ENCODE peak calls at places on chromosome 17, in four cellular contexts. P is left lung, I is psoas muscle, O is left ventricle myocardium inferior. S is an unnamed sample.

GRCh38 chr17:7095642-7096041 is 15.6 kb upstream of the CLEC10A start:
- DNase-seq in P (no peak), I (no peak), O (no peak), S (no peak)

GRCh38 chr17:33292184-33292980 is 713 bp downstream of the ASIC2 start:
- DNase-seq in P (no peak), I (peak; percentile 18), O (no peak), S (no peak)

GRCh38 chr17:49944451-49944850 is 24.5 kb upstream of the DLX4 start:
- DNase-seq in P (no peak), I (no peak), O (no peak), S (no peak)

GRCh38 chr17:65553646-65554567 is 7.5 kb downstream of the AXIN2 start:
- DNase-seq in P (no peak), I (no peak), O (no peak), S (no peak)

GRCh38 chr17:65519471-65519870 is 42.0 kb downstream of the AXIN2 start:
- DNase-seq in P (no peak), I (no peak), O (no peak), S (no peak)

GRCh38 chr17:74972107-74972972 is at the start of gene HID1:
- DNase-seq in P (peak; percentile 57), I (peak; percentile 61), O (peak; percentile 60), S (no peak)

GRCh38 chr17:66276328-66276937 is 26.0 kb upstream of the PRKCA start:
- DNase-seq in P (no peak), I (no peak), O (no peak), S (no peak)

GRCh38 chr17:62051053-62051452 is 14.0 kb downstream of the MED13 start:
- DNase-seq in P (no peak), I (no peak), O (no peak), S (no peak)

GRCh38 chr17:16040710-16041251 is 41.2 kb downstream of the TTC19 start:
- DNase-seq in P (no peak), I (no peak), O (no peak), S (no peak)

GRCh38 chr17:81416612-81417011 is 21.4 kb downstream of the BAHCC1 start:
- DNase-seq in P (no peak), I (no peak), O (no peak), S (no peak)

GRCh38 chr17:80212962-80213650 is 7.0 kb downstream of the SGSH start:
- DNase-seq in P (peak; percentile 83), I (no peak), O (no peak), S (no peak)

GRCh38 chr17:7910281-7910680 is 5.8 kb downstream of the RNF227 start:
- DNase-seq in P (no peak), I (no peak), O (no peak), S (no peak)

GRCh38 chr17:78132086-78132676 is 1.6 kb downstream of the TMC8 start:
- DNase-seq in P (peak; percentile 78), I (no peak), O (no peak), S (no peak)

GRCh38 chr17:65987988-65988387 is 203.9 kb downstream of the CEP112 start:
- DNase-seq in P (no peak), I (no peak), O (no peak), S (no peak)

GRCh38 chr17:7261377-7262191 is 694 bp downstream of the CLDN7 start:
- DNase-seq in P (no peak), I (no peak), O (no peak), S (no peak)

GRCh38 chr17:77957215-77957868 is 1.2 kb upstream of the TNRC6C start:
- DNase-seq in P (no peak), I (no peak), O (no peak), S (no peak)

GRCh38 chr17:35998018-35998545 is 3.3 kb downstream of the CCL15 start:
- DNase-seq in P (no peak), I (no peak), O (no peak), S (no peak)

GRCh38 chr17:36505171-36505570 is 18.7 kb downstream of the ZNHIT3 start:
- DNase-seq in P (no peak), I (no peak), O (no peak), S (no peak)

GRCh38 chr17:61809816-61810392 is 53.4 kb downstream of the BRIP1 start:
- DNase-seq in P (no peak), I (no peak), O (no peak), S (no peak)

GRCh38 chr17:66548158-66548557 is 245.7 kb downstream of the PRKCA start:
- DNase-seq in P (no peak), I (no peak), O (no peak), S (no peak)

GRCh38 chr17:48469227-48469626 is 39.2 kb upstream of the SKAP1 start:
- DNase-seq in P (no peak), I (no peak), O (no peak), S (no peak)

GRCh38 chr17:48470388-48471034 is 40.5 kb upstream of the SKAP1 start:
- DNase-seq in P (no peak), I (no peak), O (no peak), S (no peak)

GRCh38 chr17:48468299-48468698 is 38.3 kb upstream of the SKAP1 start:
- DNase-seq in P (no peak), I (no peak), O (no peak), S (no peak)

GRCh38 chr17:48471807-48472484 is 41.9 kb upstream of the SKAP1 start:
- DNase-seq in P (no peak), I (no peak), O (no peak), S (no peak)

GRCh38 chr17:48472485-48473281 is 42.7 kb upstream of the SKAP1 start:
- DNase-seq in P (no peak), I (no peak), O (no peak), S (peak; percentile 74)
- H3K27me3 ChIP-seq in P (peaks cover 27% of the 10 kb centered on the region), I (peaks cover 5% of the 10 kb centered on the region), O (peaks cover 99% of the 10 kb centered on the region), S (no peaks in the 10 kb centered on the region)

GRCh38 chr17:76683011-76683755 is 27.6 kb downstream of the MXRA7 start:
- DNase-seq in P (no peak), I (no peak), O (no peak), S (no peak)
- TF ChIP-seq CTCF in P (no peak), I (no peak), O (peak; percentile 16), S (peak; percentile 6)

DNA sequence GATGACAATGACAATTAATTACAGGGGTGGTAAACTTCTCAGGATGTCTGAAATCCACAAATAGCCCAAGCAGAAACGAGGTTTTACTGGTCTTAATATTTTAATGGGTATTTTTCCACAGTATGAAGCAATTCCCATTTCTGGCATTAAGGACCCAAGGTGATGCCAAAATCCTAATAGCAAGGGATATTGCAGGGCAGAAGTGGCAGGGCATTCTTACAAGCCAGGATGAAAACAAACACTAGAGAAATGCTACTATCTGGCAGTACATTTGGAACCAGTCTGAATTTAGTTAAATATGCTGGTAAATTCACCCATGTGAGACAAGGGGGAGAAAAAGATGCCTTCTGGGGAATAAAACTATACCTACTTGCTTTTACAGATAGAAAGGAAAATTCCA is 45.2 kb downstream of the RND2 start:
- DNase-seq in P (no peak), I (no peak), O (no peak), S (no peak)
- H3K36me3 ChIP-seq in P (no peaks in the 10 kb centered on the region), I (no peaks in the 10 kb centered on the region), O (no peaks in the 10 kb centered on the region), S (no peaks in the 10 kb centered on the region)

GRCh38 chr17:42781639-42782401 is 1.4 kb downstream of the WNK4 start:
- DNase-seq in P (no peak), I (no peak), O (no peak), S (no peak)

GRCh38 chr17:42779304-42779941 is 987 bp upstream of the WNK4 start:
- DNase-seq in P (no peak), I (no peak), O (no peak), S (no peak)

GRCh38 chr17:42782402-42783061 is 2.1 kb downstream of the WNK4 start:
- DNase-seq in P (no peak), I (no peak), O (no peak), S (no peak)

GRCh38 chr17:42779942-42780815 is at the start of gene WNK4:
- DNase-seq in P (no peak), I (no peak), O (no peak), S (no peak)

GRCh38 chr17:42780816-42781638 is 617 bp downstream of the WNK4 start:
- DNase-seq in P (no peak), I (no peak), O (no peak), S (no peak)
- H3K27me3 ChIP-seq in P (peaks cover 64% of the 10 kb centered on the region), I (peaks cover 17% of the 10 kb centered on the region), O (peaks cover 66% of the 10 kb centered on the region), S (peaks cover 2% of the 10 kb centered on the region)

DNA sequence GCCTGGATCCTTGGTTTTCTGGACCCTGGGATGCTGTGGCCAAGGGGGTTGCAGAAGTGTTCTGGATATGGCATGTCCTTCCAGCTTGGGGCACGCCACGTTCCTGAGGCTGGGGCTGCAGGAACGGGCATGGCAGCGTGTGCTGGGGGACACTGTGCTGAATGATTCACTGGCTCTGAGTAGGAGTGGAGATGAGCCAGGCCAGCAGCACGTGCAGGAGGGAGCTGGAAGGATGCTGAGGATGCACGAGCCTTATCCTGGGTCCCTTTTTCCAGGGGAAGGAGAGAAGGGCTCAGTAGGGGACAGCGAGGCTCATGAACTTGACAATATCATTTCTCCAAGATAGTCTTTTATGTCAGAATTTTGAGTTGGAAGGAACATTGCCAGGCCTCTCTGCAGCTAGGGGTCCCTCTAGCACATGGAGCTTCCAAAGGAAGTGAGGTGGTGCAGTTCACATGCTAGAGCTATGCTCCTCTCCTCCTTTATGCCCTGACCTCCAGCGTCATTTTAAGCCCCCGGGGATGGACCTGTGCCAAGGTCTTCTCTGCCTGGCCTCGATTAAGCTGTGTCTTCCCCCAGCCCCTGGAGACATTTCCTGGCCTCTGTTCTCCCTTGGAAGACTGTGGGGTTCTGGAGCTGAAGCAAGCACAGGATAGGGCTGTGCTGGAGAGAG is 125.9 kb downstream of the OR1D5 start:
- DNase-seq in P (no peak), I (no peak), O (no peak), S (no peak)
- TF ChIP-seq CTCF in P (no peak), I (no peak), O (no peak), S (no peak)

DNA sequence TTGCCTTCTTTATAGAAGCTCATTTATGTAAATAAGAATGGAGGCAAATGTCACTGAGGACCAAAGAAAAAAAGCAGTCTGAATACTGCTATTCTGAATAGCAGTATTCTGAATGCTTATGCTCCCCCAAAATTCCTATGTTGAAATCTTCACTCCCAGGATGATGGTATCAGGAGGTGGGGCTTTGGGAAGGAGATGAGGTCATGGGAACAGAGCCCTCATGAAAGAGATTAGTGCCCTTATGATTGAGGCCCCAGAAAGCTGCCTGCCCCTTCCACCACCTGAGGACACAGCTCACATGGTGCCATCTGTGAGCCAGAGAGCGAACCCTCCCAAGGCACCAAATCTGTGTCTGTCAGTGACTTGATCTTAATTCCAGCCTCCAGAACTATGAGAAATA is 28.8 kb downstream of the HEATR6 start:
- DNase-seq in P (no peak), I (no peak), O (no peak), S (no peak)
- H3K36me3 ChIP-seq in P (peaks cover 4% of the 10 kb centered on the region), I (peaks cover 33% of the 10 kb centered on the region), O (peaks cover 99% of the 10 kb centered on the region), S (peaks cover 2% of the 10 kb centered on the region)

GRCh38 chr17:27920569-27920968 is 27.4 kb upstream of the LYRM9 start:
- DNase-seq in P (no peak), I (no peak), O (peak; percentile 45), S (no peak)
- H3K27me3 ChIP-seq in P (no peaks in the 10 kb centered on the region), I (no peaks in the 10 kb centered on the region), O (no peaks in the 10 kb centered on the region), S (no peaks in the 10 kb centered on the region)

DNA sequence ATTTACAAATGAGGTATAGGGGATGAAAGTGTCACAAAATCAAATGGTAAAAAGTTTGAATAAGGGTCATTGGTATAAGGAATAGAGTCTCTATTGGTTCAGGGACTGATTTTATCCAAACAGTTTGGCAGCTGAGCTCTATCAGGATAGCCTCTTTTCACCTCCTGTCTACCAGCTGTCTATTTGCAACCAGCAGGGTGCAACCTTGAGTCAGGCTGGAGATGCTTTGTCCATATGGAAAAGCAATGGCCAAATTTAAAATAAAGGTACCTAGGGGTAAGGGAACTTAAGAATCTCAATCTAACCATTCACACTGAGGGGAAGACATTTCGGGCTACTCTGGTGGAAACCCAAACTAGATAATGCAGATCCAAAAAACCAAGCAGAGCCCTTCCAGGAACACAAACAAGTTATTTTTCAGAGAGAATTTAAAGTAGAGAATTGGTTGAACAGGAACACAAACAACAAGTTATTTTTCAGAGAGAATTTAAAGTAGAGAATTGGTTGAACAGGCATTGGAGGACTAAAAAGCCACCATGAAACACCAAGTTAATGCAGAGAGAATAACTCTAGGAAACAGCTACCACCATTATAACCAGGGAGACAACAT is 12.6 kb upstream of the CA10 start:
- DNase-seq in P (no peak), I (no peak), O (no peak), S (no peak)
- TF ChIP-seq CTCF in P (no peak), I (peak; percentile 38), O (no peak), S (peak; percentile 79)

S was measured in kidney epithelial cell.